ENCODE peak calls at places on chromosomes 11 and 22, in four cellular contexts. G, Y, A and K are unnamed samples.
A peak's percentile ranks its signal among the peaks of the same experiment; 100 is the strongest.

GRCh38 chr11:28701760-28702449 is 593.7 kb downstream of the METTL15 start:
- DNase-seq in G (no peak), Y (no peak), A (no peak), K (no peak)

GRCh38 chr22:35510481-35510934 is 30.1 kb upstream of the RASD2 start:
- DNase-seq in G (no peak), Y (no peak), A (peak; percentile 75), K (no peak)

GRCh38 chr22:27323646-27324045 is 477.9 kb downstream of the MN1 start:
- DNase-seq in G (no peak), Y (peak; percentile 22), A (no peak), K (no peak)

GRCh38 chr22:27438271-27438980 is 363.1 kb downstream of the MN1 start:
- DNase-seq in G (no peak), Y (no peak), A (peak; percentile 9), K (no peak)

GRCh38 chr11:10382518-10382917 is 72.5 kb upstream of the AMPD3 start:
- DNase-seq in G (peak; percentile 37), Y (peak; percentile 80), A (no peak), K (no peak)

GRCh38 chr11:114262681-114263509 is 33.3 kb upstream of the NNMT start:
- DNase-seq in G (peak; percentile 77), Y (peak; percentile 72), A (peak; percentile 54), K (peak; percentile 52)

GRCh38 chr11:1206391-1207271 is 16.2 kb upstream of the MUC5B start:
- DNase-seq in G (no peak), Y (no peak), A (no peak), K (no peak)

GRCh38 chr11:61906522-61906909 is 10.8 kb downstream of the RAB3IL1 start:
- DNase-seq in G (no peak), Y (no peak), A (no peak), K (no peak)

GRCh38 chr11:101929516-101929915 is 13.2 kb upstream of the ANGPTL5 start:
- DNase-seq in G (peak; percentile 44), Y (no peak), A (no peak), K (no peak)

GRCh38 chr22:18966748-18967147 is 30.7 kb upstream of the PRODH start:
- DNase-seq in G (no peak), Y (no peak), A (no peak), K (no peak)

GRCh38 chr11:36253238-36253637 is 36.0 kb downstream of the COMMD9 start:
- DNase-seq in G (no peak), Y (peak; percentile 7), A (no peak), K (no peak)

DNA sequence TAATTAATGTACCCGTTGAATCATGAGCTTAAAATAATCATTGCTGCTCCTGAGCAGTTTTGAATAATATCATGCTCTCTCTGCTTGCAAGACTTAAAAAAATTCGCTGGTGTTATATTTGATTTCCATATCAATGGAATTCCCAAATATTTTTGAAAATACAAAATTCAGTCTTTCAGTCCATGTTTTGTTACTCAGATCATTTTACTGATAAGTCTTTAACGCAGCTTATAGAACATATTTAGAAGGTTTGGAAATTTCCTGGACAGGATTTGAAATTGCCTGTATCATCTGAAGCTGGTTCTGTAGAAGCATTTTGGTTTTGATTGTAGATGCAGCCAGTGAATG is 1.9 kb downstream of the BMAL1 start:
- DNase-seq in G (no peak), Y (no peak), A (no peak), K (no peak)
- H3K4me3 ChIP-seq in G (no peak overlapping the region), Y (peak overlapping the region; percentile 77), A (no peak overlapping the region), K (no peak overlapping the region)

GRCh38 chr11:68870470-68870869 is 28.8 kb upstream of the CPT1A start:
- DNase-seq in G (peak; percentile 51), Y (peak; percentile 35), A (no peak), K (no peak)
- TF ChIP-seq CTCF in G (no peak), Y (no peak), A (no peak), K (peak; percentile 30)

DNA sequence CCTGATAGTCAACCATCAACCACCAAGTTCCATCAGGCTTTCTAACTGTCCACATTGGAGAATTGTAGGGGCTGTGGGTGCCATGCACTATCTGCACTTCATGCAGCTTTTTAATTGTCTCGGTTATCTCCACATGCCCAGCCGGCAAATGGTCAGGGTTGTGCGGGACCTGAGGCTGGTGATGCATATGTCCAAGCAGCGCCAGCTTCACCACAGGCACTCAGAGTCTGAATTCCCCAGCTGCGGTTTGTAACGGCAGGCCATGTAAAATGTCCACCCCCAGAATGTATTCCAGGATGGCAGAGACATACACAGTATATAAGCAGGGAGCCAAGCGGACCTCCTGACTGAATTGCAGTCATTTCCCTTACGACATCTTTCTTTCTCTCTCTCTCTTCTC is 435.6 kb downstream of the DYNC2H1 start:
- DNase-seq in G (no peak), Y (no peak), A (no peak), K (no peak)
- H3K4me3 ChIP-seq in G (no peak overlapping the region), Y (no peak overlapping the region), A (no peak overlapping the region), K (no peak overlapping the region)

GRCh38 chr11:75239551-75240290 is 853 bp upstream of the TPBGL start:
- DNase-seq in G (no peak), Y (peak; percentile 57), A (no peak), K (no peak)

GRCh38 chr11:75242722-75243600 is 2.4 kb downstream of the TPBGL start:
- DNase-seq in G (no peak), Y (no peak), A (no peak), K (no peak)

GRCh38 chr11:75240381-75241035 is at the start of gene TPBGL:
- DNase-seq in G (peak; percentile 53), Y (peak; percentile 65), A (no peak), K (no peak)

GRCh38 chr11:75241906-75242644 is 1.5 kb downstream of the TPBGL start:
- DNase-seq in G (no peak), Y (peak; percentile 34), A (no peak), K (no peak)

GRCh38 chr11:75241036-75241905 is 697 bp downstream of the TPBGL start:
- DNase-seq in G (peak; percentile 99), Y (peak; percentile 84), A (peak; percentile 80), K (peak; percentile 74)
- TF ChIP-seq CTCF in G (peak; percentile 99), Y (peak; percentile 81), A (peak; percentile 99), K (peak; percentile 57)